ENCODE peak calls at places on chromosomes 11 and 22, in nine cellular contexts. One of them, this sample, is unnamed.
A peak's percentile ranks its signal among the peaks of the same experiment; 100 is the strongest.

GRCh38 chr22:43894122-43894521 is 2.3 kb upstream of the PNPLA5 start:
- DNase-seq in transverse colon: no peak
- DNase-seq in ovary: no peak
- DNase-seq in kidney: peak; percentile 11
- DNase-seq in aorta: peak; percentile 44
- DNase-seq in fibroblast of lung: no peak
- DNase-seq in psoas muscle: peak; percentile 26
- DNase-seq in hepatocyte: no peak
- DNase-seq in adrenal gland: no peak
- DNase-seq in this sample: no peak

GRCh38 chr11:67082071-67082791 is 25.6 kb downstream of the RHOD start:
- DNase-seq in transverse colon: peak; percentile 14
- DNase-seq in ovary: no peak
- DNase-seq in kidney: no peak
- DNase-seq in aorta: no peak
- DNase-seq in fibroblast of lung: no peak
- DNase-seq in psoas muscle: no peak
- DNase-seq in hepatocyte: peak; percentile 65
- DNase-seq in adrenal gland: no peak
- DNase-seq in this sample: no peak

GRCh38 chr11:75147875-75148263 is 3.0 kb upstream of the SLCO2B1 start:
- DNase-seq in transverse colon: peak; percentile 43
- DNase-seq in ovary: no peak
- DNase-seq in kidney: no peak
- DNase-seq in aorta: no peak
- DNase-seq in fibroblast of lung: no peak
- DNase-seq in psoas muscle: peak; percentile 67
- DNase-seq in hepatocyte: no peak
- DNase-seq in adrenal gland: peak; percentile 50
- DNase-seq in this sample: no peak

GRCh38 chr22:17131686-17132085 is 10.5 kb upstream of the TMEM121B start:
- DNase-seq in transverse colon: no peak
- DNase-seq in ovary: no peak
- DNase-seq in kidney: no peak
- DNase-seq in aorta: peak; percentile 26
- DNase-seq in fibroblast of lung: no peak
- DNase-seq in psoas muscle: no peak
- DNase-seq in hepatocyte: no peak
- DNase-seq in adrenal gland: no peak
- DNase-seq in this sample: no peak

GRCh38 chr11:106426696-106427095 is 349.2 kb downstream of the AASDHPPT start:
- DNase-seq in transverse colon: no peak
- DNase-seq in ovary: no peak
- DNase-seq in kidney: no peak
- DNase-seq in aorta: no peak
- DNase-seq in fibroblast of lung: peak; percentile 13
- DNase-seq in psoas muscle: no peak
- DNase-seq in hepatocyte: no peak
- DNase-seq in adrenal gland: no peak
- DNase-seq in this sample: no peak

GRCh38 chr11:69261116-69261515 is 32.8 kb upstream of the MYEOV start:
- DNase-seq in transverse colon: no peak
- DNase-seq in ovary: no peak
- DNase-seq in kidney: peak; percentile 20
- DNase-seq in aorta: peak; percentile 33
- DNase-seq in fibroblast of lung: no peak
- DNase-seq in psoas muscle: no peak
- DNase-seq in hepatocyte: no peak
- DNase-seq in adrenal gland: no peak
- DNase-seq in this sample: no peak

GRCh38 chr11:15526032-15526431 is 411.3 kb downstream of the INSC start:
- DNase-seq in transverse colon: no peak
- DNase-seq in ovary: no peak
- DNase-seq in kidney: no peak
- DNase-seq in aorta: no peak
- DNase-seq in fibroblast of lung: no peak
- DNase-seq in psoas muscle: no peak
- DNase-seq in hepatocyte: no peak
- DNase-seq in adrenal gland: no peak
- DNase-seq in this sample: no peak

GRCh38 chr11:43986881-43987280 is 44.4 kb downstream of the C11orf96 start:
- DNase-seq in transverse colon: no peak
- DNase-seq in ovary: no peak
- DNase-seq in kidney: no peak
- DNase-seq in aorta: no peak
- DNase-seq in fibroblast of lung: no peak
- DNase-seq in psoas muscle: no peak
- DNase-seq in hepatocyte: no peak
- DNase-seq in adrenal gland: no peak
- DNase-seq in this sample: no peak

GRCh38 chr11:118841469-118842222 is 42.0 kb upstream of the CXCR5 start:
- DNase-seq in transverse colon: peak; percentile 49
- DNase-seq in ovary: no peak
- DNase-seq in kidney: no peak
- DNase-seq in aorta: no peak
- DNase-seq in fibroblast of lung: no peak
- DNase-seq in psoas muscle: no peak
- DNase-seq in hepatocyte: no peak
- DNase-seq in adrenal gland: no peak
- DNase-seq in this sample: peak; percentile 73

GRCh38 chr22:40797427-40797826 is 21.7 kb downstream of the SLC25A17 start:
- DNase-seq in transverse colon: no peak
- DNase-seq in ovary: no peak
- DNase-seq in kidney: no peak
- DNase-seq in aorta: no peak
- DNase-seq in fibroblast of lung: peak; percentile 55
- DNase-seq in psoas muscle: no peak
- DNase-seq in hepatocyte: no peak
- DNase-seq in adrenal gland: no peak
- DNase-seq in this sample: no peak

GRCh38 chr11:16825091-16825490 is 86.6 kb downstream of the C11orf58 start:
- DNase-seq in transverse colon: no peak
- DNase-seq in ovary: no peak
- DNase-seq in kidney: no peak
- DNase-seq in aorta: no peak
- DNase-seq in fibroblast of lung: no peak
- DNase-seq in psoas muscle: no peak
- DNase-seq in hepatocyte: no peak
- DNase-seq in adrenal gland: no peak
- DNase-seq in this sample: no peak

GRCh38 chr11:47308050-47308823 is 38.3 kb downstream of the MADD start:
- DNase-seq in transverse colon: no peak
- DNase-seq in ovary: no peak
- DNase-seq in kidney: no peak
- DNase-seq in aorta: no peak
- DNase-seq in fibroblast of lung: no peak
- DNase-seq in psoas muscle: no peak
- DNase-seq in hepatocyte: no peak
- DNase-seq in adrenal gland: no peak
- DNase-seq in this sample: no peak

GRCh38 chr11:88418508-88418907 is 81.0 kb upstream of the CTSC start:
- DNase-seq in transverse colon: no peak
- DNase-seq in ovary: no peak
- DNase-seq in kidney: no peak
- DNase-seq in aorta: no peak
- DNase-seq in fibroblast of lung: no peak
- DNase-seq in psoas muscle: no peak
- DNase-seq in hepatocyte: no peak
- DNase-seq in adrenal gland: no peak
- DNase-seq in this sample: no peak

GRCh38 chr22:25940479-25940878 is 198.5 kb downstream of the MYO18B start:
- DNase-seq in transverse colon: no peak
- DNase-seq in ovary: no peak
- DNase-seq in kidney: no peak
- DNase-seq in aorta: no peak
- DNase-seq in fibroblast of lung: no peak
- DNase-seq in psoas muscle: no peak
- DNase-seq in hepatocyte: no peak
- DNase-seq in adrenal gland: no peak
- DNase-seq in this sample: no peak

GRCh38 chr22:49106136-49106930 is 721.3 kb downstream of the BRD1 start:
- DNase-seq in transverse colon: no peak
- DNase-seq in ovary: no peak
- DNase-seq in kidney: peak; percentile 49
- DNase-seq in aorta: no peak
- DNase-seq in fibroblast of lung: no peak
- DNase-seq in psoas muscle: no peak
- DNase-seq in hepatocyte: no peak
- DNase-seq in adrenal gland: no peak
- DNase-seq in this sample: no peak

GRCh38 chr22:36510384-36510783 is 3.5 kb upstream of the FOXRED2 start:
- DNase-seq in transverse colon: no peak
- DNase-seq in ovary: no peak
- DNase-seq in kidney: peak; percentile 49
- DNase-seq in aorta: no peak
- DNase-seq in fibroblast of lung: no peak
- DNase-seq in psoas muscle: peak; percentile 62
- DNase-seq in hepatocyte: no peak
- DNase-seq in adrenal gland: peak; percentile 45
- DNase-seq in this sample: no peak

GRCh38 chr22:22452211-22452610 is 56.3 kb downstream of the ZNF280B start:
- DNase-seq in transverse colon: no peak
- DNase-seq in ovary: no peak
- DNase-seq in kidney: no peak
- DNase-seq in aorta: no peak
- DNase-seq in fibroblast of lung: no peak
- DNase-seq in psoas muscle: no peak
- DNase-seq in hepatocyte: no peak
- DNase-seq in adrenal gland: no peak
- DNase-seq in this sample: no peak

GRCh38 chr11:83219095-83219494 is 25.6 kb downstream of the ANKRD42 start:
- DNase-seq in transverse colon: no peak
- DNase-seq in ovary: no peak
- DNase-seq in kidney: no peak
- DNase-seq in aorta: no peak
- DNase-seq in fibroblast of lung: no peak
- DNase-seq in psoas muscle: no peak
- DNase-seq in hepatocyte: peak; percentile 5
- DNase-seq in adrenal gland: no peak
- DNase-seq in this sample: no peak

DNA sequence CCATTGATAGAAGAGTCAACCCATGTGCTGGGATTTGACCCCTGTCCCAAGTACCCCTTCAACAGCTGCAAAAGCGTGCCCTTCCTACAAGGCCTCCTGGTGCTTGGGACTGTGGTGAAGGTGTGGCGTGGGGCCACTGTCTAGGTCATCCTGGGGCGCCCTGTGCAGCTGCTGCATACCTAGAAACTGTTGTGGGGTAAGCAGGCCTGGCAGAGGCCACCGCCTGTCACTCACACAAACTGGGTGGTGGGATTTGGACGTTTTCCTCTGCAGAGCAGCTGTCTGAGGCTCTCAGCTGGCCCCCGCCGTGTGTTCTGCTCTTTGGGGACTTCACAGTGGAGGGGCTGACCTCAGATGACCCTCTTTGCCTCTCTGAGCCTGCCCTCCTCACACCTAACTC is 69.7 kb downstream of the SCN3B start:
- DNase-seq in transverse colon: no peak
- DNase-seq in ovary: no peak
- DNase-seq in kidney: no peak
- DNase-seq in aorta: no peak
- DNase-seq in fibroblast of lung: no peak
- DNase-seq in psoas muscle: no peak
- DNase-seq in hepatocyte: no peak
- DNase-seq in adrenal gland: no peak
- DNase-seq in this sample: no peak
- H3K4me1 ChIP-seq in transverse colon: peaks cover 7% of the 10 kb centered on the region
- H3K4me1 ChIP-seq in ovary: peaks cover 2% of the 10 kb centered on the region
- H3K4me1 ChIP-seq in kidney: no peaks in the 10 kb centered on the region
- H3K4me1 ChIP-seq in aorta: no peaks in the 10 kb centered on the region
- H3K4me1 ChIP-seq in fibroblast of lung: no peaks in the 10 kb centered on the region
- H3K4me1 ChIP-seq in psoas muscle: peaks cover 2% of the 10 kb centered on the region
- H3K4me1 ChIP-seq in hepatocyte: peaks cover 29% of the 10 kb centered on the region
- H3K4me1 ChIP-seq in adrenal gland: peaks cover 3% of the 10 kb centered on the region
- H3K4me1 ChIP-seq in this sample: peaks cover 57% of the 10 kb centered on the region

DNA sequence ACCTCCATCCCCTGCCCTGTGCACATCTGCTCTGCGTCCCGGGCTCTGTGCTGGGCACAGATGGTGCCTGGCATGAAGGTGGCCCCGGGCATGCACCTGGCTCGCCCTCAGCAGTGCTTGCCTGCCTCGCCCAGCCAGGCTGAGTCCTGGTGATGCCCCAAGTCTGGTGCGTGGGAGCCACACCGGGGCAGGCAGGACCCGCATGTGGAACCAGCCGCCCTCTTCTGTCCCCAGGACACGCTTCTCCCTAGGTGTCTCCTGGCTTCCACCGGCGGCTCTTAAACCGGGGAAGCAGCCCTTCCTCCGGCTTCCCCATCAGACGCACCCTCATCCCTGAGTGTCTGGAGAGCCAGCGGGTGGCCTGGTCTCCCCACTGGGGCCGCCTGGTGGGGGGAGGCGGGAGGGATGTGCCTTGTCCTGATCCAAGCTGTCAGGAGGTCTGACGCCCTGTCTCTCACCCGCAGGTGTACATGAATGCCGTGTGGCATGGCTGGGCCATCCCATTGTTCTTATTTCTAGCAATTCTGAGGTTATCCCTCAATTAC is 45.0 kb downstream of the GRAMD4 start:
- DNase-seq in transverse colon: no peak
- DNase-seq in ovary: no peak
- DNase-seq in kidney: no peak
- DNase-seq in aorta: no peak
- DNase-seq in fibroblast of lung: no peak
- DNase-seq in psoas muscle: no peak
- DNase-seq in hepatocyte: no peak
- DNase-seq in adrenal gland: no peak
- DNase-seq in this sample: no peak
- H3K36me3 ChIP-seq in transverse colon: peaks cover 28% of the 10 kb centered on the region
- H3K36me3 ChIP-seq in ovary: no peaks in the 10 kb centered on the region
- H3K36me3 ChIP-seq in kidney: peaks cover 27% of the 10 kb centered on the region
- H3K36me3 ChIP-seq in aorta: peaks cover 4% of the 10 kb centered on the region
- H3K36me3 ChIP-seq in fibroblast of lung: no peaks in the 10 kb centered on the region
- H3K36me3 ChIP-seq in psoas muscle: peaks cover 72% of the 10 kb centered on the region
- H3K36me3 ChIP-seq in hepatocyte: no peaks in the 10 kb centered on the region
- H3K36me3 ChIP-seq in adrenal gland: peaks cover 56% of the 10 kb centered on the region
- H3K36me3 ChIP-seq in this sample: peaks cover 89% of the 10 kb centered on the region

DNA sequence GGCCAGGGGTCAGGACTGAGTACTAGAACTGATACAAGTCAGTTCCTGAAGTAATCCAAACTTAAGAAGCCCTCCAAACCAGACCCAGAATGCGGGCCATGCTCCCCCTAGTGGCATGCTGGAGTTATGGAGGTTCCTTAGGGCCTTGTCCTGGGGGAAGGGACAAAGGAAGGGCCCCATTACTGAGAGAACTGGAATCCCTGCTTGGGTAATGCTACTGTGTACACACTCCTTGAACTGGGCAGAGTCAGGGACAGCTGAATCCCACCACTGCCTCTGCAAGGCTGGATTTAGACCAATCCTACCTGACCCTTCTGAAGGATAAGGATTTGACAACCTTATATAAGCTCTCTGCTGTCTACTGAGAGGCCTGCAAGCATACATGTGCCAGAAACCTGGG is 97.3 kb upstream of the AKIP1 start:
- DNase-seq in transverse colon: peak; percentile 80
- DNase-seq in ovary: peak; percentile 83
- DNase-seq in kidney: peak; percentile 79
- DNase-seq in aorta: peak; percentile 91
- DNase-seq in fibroblast of lung: peak; percentile 84
- DNase-seq in psoas muscle: peak; percentile 83
- DNase-seq in hepatocyte: peak; percentile 85
- DNase-seq in adrenal gland: peak; percentile 73
- DNase-seq in this sample: no peak
- H3K4me1 ChIP-seq in transverse colon: peaks cover 26% of the 10 kb centered on the region
- H3K4me1 ChIP-seq in ovary: peaks cover 13% of the 10 kb centered on the region
- H3K4me1 ChIP-seq in kidney: peaks cover 13% of the 10 kb centered on the region
- H3K4me1 ChIP-seq in aorta: no peaks in the 10 kb centered on the region
- H3K4me1 ChIP-seq in fibroblast of lung: peaks cover 13% of the 10 kb centered on the region
- H3K4me1 ChIP-seq in psoas muscle: peaks cover 15% of the 10 kb centered on the region
- H3K4me1 ChIP-seq in hepatocyte: peaks cover 34% of the 10 kb centered on the region
- H3K4me1 ChIP-seq in adrenal gland: peaks cover 44% of the 10 kb centered on the region
- H3K4me1 ChIP-seq in this sample: peaks cover 5% of the 10 kb centered on the region

GRCh38 chr22:29815580-29815979 is 22.5 kb downstream of the ASCC2 start:
- DNase-seq in transverse colon: no peak
- DNase-seq in ovary: no peak
- DNase-seq in kidney: no peak
- DNase-seq in aorta: no peak
- DNase-seq in fibroblast of lung: no peak
- DNase-seq in psoas muscle: no peak
- DNase-seq in hepatocyte: no peak
- DNase-seq in adrenal gland: no peak
- DNase-seq in this sample: no peak
- H3K36me3 ChIP-seq in transverse colon: peaks cover 5% of the 10 kb centered on the region
- H3K36me3 ChIP-seq in ovary: no peaks in the 10 kb centered on the region
- H3K36me3 ChIP-seq in kidney: peaks cover 39% of the 10 kb centered on the region
- H3K36me3 ChIP-seq in aorta: peaks cover 14% of the 10 kb centered on the region
- H3K36me3 ChIP-seq in fibroblast of lung: peaks cover 16% of the 10 kb centered on the region
- H3K36me3 ChIP-seq in psoas muscle: peaks cover 67% of the 10 kb centered on the region
- H3K36me3 ChIP-seq in hepatocyte: no peaks in the 10 kb centered on the region
- H3K36me3 ChIP-seq in adrenal gland: peaks cover 55% of the 10 kb centered on the region
- H3K36me3 ChIP-seq in this sample: no peaks in the 10 kb centered on the region

This sample was measured in Peyer's patch.